ENCODE peak calls at places on chromosome 11, in four cellular contexts. I, C, T and F are unnamed samples.

GRCh38 chr11:61160487-61161189 is 588 bp downstream of the VPS37C start:
- DNase-seq in I (peak; percentile 26), C (no peak), T (no peak), F (no peak)

GRCh38 chr11:65918211-65919150 is at the start of gene C11orf68:
- DNase-seq in I (peak; percentile 33), C (no peak), T (no peak), F (no peak)

GRCh38 chr11:67119577-67120391 is 721 bp downstream of the KDM2A start:
- DNase-seq in I (no peak), C (peak; percentile 80), T (peak; percentile 60), F (no peak)

GRCh38 chr11:128194226-128194625 is 393.1 kb downstream of the ETS1 start:
- DNase-seq in I (no peak), C (no peak), T (no peak), F (no peak)

GRCh38 chr11:2213384-2213842 is 41.8 kb upstream of the TH start:
- DNase-seq in I (no peak), C (peak; percentile 58), T (peak; percentile 68), F (no peak)

GRCh38 chr11:119307219-119307618 is 9.7 kb downstream of the MCAM start:
- DNase-seq in I (no peak), C (no peak), T (no peak), F (no peak)

GRCh38 chr11:126361400-126361799 is 5.9 kb downstream of the ST3GAL4 start:
- DNase-seq in I (no peak), C (peak; percentile 62), T (no peak), F (no peak)

GRCh38 chr11:102546427-102546826 is 15.9 kb upstream of the MMP7 start:
- DNase-seq in I (no peak), C (no peak), T (no peak), F (no peak)

GRCh38 chr11:79471071-79471470 is 30.2 kb upstream of the TENM4 start:
- DNase-seq in I (no peak), C (no peak), T (no peak), F (no peak)

GRCh38 chr11:4680341-4680740 is 17.3 kb downstream of the OR51E2 start:
- DNase-seq in I (no peak), C (no peak), T (no peak), F (no peak)

GRCh38 chr11:113493205-113493604 is 18.0 kb upstream of the DRD2 start:
- DNase-seq in I (no peak), C (no peak), T (no peak), F (no peak)

GRCh38 chr11:75815345-75815983 is 454 bp downstream of the UVRAG start:
- DNase-seq in I (peak; percentile 47), C (no peak), T (no peak), F (no peak)

GRCh38 chr11:2573240-2574042 is 126.4 kb downstream of the KCNQ1OT1 start:
- DNase-seq in I (no peak), C (peak; percentile 68), T (no peak), F (no peak)

GRCh38 chr11:26025680-26026079 is 306.2 kb upstream of the ANO3 start:
- DNase-seq in I (no peak), C (no peak), T (no peak), F (no peak)

GRCh38 chr11:116595305-116595880 is 177.4 kb downstream of the BUD13 start:
- DNase-seq in I (no peak), C (peak; percentile 58), T (no peak), F (no peak)

GRCh38 chr11:121466063-121466794 is 13.5 kb upstream of the SORL1-AS1 start:
- DNase-seq in I (peak; percentile 92), C (peak; percentile 95), T (no peak), F (peak; percentile 74)

GRCh38 chr11:70762810-70763209 is 364.5 kb downstream of the CTTN start:
- DNase-seq in I (no peak), C (peak; percentile 42), T (no peak), F (no peak)

GRCh38 chr11:31813242-31813960 is 2.3 kb upstream of the PAX6 start:
- DNase-seq in I (no peak), C (no peak), T (no peak), F (no peak)

GRCh38 chr11:15969281-15969680 is 387.1 kb downstream of the SOX6 start:
- DNase-seq in I (peak; percentile 61), C (no peak), T (no peak), F (no peak)

GRCh38 chr11:64788321-64789215 is 10.2 kb upstream of the SF1 start:
- DNase-seq in I (no peak), C (peak; percentile 54), T (no peak), F (no peak)

GRCh38 chr11:66112640-66113098 is 42.6 kb downstream of the PACS1 start:
- DNase-seq in I (no peak), C (no peak), T (no peak), F (peak; percentile 49)

GRCh38 chr11:115501504-115501894 is 2.7 kb downstream of the CADM1 start:
- DNase-seq in I (no peak), C (no peak), T (no peak), F (no peak)

GRCh38 chr11:16299390-16299789 is 57.0 kb downstream of the SOX6 start:
- DNase-seq in I (no peak), C (no peak), T (no peak), F (no peak)

GRCh38 chr11:15471028-15471708 is 356.4 kb downstream of the INSC start:
- DNase-seq in I (no peak), C (no peak), T (no peak), F (no peak)

GRCh38 chr11:64851831-64852337 is 7.4 kb upstream of the CDC42BPG start:
- DNase-seq in I (no peak), C (no peak), T (no peak), F (no peak)

GRCh38 chr11:61922539-61922938 is 5.2 kb upstream of the RAB3IL1 start:
- DNase-seq in I (peak; percentile 36), C (no peak), T (peak; percentile 27), F (peak; percentile 57)

GRCh38 chr11:129865701-129866100 is 29.7 kb downstream of the NFRKB start:
- DNase-seq in I (no peak), C (no peak), T (no peak), F (no peak)

GRCh38 chr11:19934828-19935259 is 222.2 kb downstream of the NAV2 start:
- DNase-seq in I (no peak), C (peak; percentile 83), T (no peak), F (no peak)

GRCh38 chr11:8604078-8604723 is 10.2 kb upstream of the STK33 start:
- DNase-seq in I (peak; percentile 58), C (peak; percentile 90), T (no peak), F (peak; percentile 100)

GRCh38 chr11:13338437-13339069 is 61.0 kb downstream of the BMAL1 start:
- DNase-seq in I (no peak), C (no peak), T (no peak), F (peak; percentile 26)

GRCh38 chr11:66371627-66372415 is at the start of gene SLC29A2:
- DNase-seq in I (peak; percentile 88), C (peak; percentile 79), T (peak; percentile 85), F (no peak)

GRCh38 chr11:87780068-87780413 is 395.2 kb downstream of the RAB38 start:
- DNase-seq in I (no peak), C (no peak), T (no peak), F (no peak)

GRCh38 chr11:111101836-111102235 is 143.7 kb upstream of the POU2AF2 start:
- DNase-seq in I (no peak), C (no peak), T (no peak), F (peak; percentile 55)

GRCh38 chr11:1762537-1763302 is 1.0 kb downstream of the CTSD start:
- DNase-seq in I (peak; percentile 93), C (peak; percentile 81), T (no peak), F (no peak)

GRCh38 chr11:12213920-12214319 is 103.5 kb downstream of the MICAL2 start:
- DNase-seq in I (no peak), C (no peak), T (no peak), F (peak; percentile 46)

GRCh38 chr11:10181811-10182210 is 112.2 kb downstream of the SBF2 start:
- DNase-seq in I (no peak), C (no peak), T (no peak), F (peak; percentile 35)

GRCh38 chr11:81673001-81673400 is 1060.7 kb downstream of the FAM181B start:
- DNase-seq in I (no peak), C (no peak), T (no peak), F (no peak)

GRCh38 chr11:113278481-113278880 is 35.9 kb upstream of the TTC12 start:
- DNase-seq in I (no peak), C (no peak), T (no peak), F (no peak)

GRCh38 chr11:7672276-7672959 is 882 bp downstream of the CYB5R2 start:
- DNase-seq in I (no peak), C (no peak), T (no peak), F (no peak)